ENCODE peak calls at places on chromosome 12, in nine cellular contexts. E is tibial nerve, I is fibroblast of the aortic adventitia, D is endothelial cell, B is left lung, S is foreskin keratinocyte, U is heart left ventricle, L is fibroblast of villous mesenchyme, M is type B pancreatic cell. K is an unnamed sample.

GRCh38 chr12:94326727-94327126 is 132.9 kb downstream of the CEP83 start:
- DNase-seq in E (no peak), I (peak; percentile 76), D (no peak), B (no peak), S (peak; percentile 40), U (no peak), L (peak; percentile 63), M (no peak), K (peak; percentile 95)

GRCh38 chr12:15446798-15447197 is 124.5 kb downstream of the PTPRO start:
- DNase-seq in E (no peak), I (no peak), D (no peak), B (no peak), S (peak; percentile 97), U (no peak), L (no peak), M (no peak), K (no peak)

GRCh38 chr12:107891967-107892366 is 117.5 kb downstream of the ASCL4 start:
- DNase-seq in E (no peak), I (no peak), D (peak; percentile 34), B (no peak), S (no peak), U (no peak), L (peak; percentile 13), M (no peak), K (no peak)

GRCh38 chr12:100572184-100572583 is 1.3 kb upstream of the GAS2L3 start:
- DNase-seq in E (no peak), I (no peak), D (no peak), B (no peak), S (no peak), U (no peak), L (no peak), M (no peak), K (no peak)

GRCh38 chr12:90908465-90908864 is 46.5 kb downstream of the CCER1 start:
- DNase-seq in E (no peak), I (peak; percentile 87), D (no peak), B (no peak), S (no peak), U (no peak), L (peak; percentile 56), M (no peak), K (peak; percentile 69)

GRCh38 chr12:51862947-51863346 is 14.4 kb upstream of the FIGNL2 start:
- DNase-seq in E (no peak), I (no peak), D (no peak), B (no peak), S (no peak), U (no peak), L (no peak), M (no peak), K (no peak)

GRCh38 chr12:59317598-59317997 is 278.2 kb upstream of the SLC16A7 start:
- DNase-seq in E (no peak), I (no peak), D (no peak), B (no peak), S (no peak), U (no peak), L (no peak), M (no peak), K (no peak)

GRCh38 chr12:70217416-70217815 is 25.8 kb upstream of the CNOT2 start:
- DNase-seq in E (no peak), I (no peak), D (no peak), B (no peak), S (no peak), U (no peak), L (no peak), M (no peak), K (no peak)

GRCh38 chr12:24233519-24234246 is 284.2 kb upstream of the SOX5 start:
- DNase-seq in E (no peak), I (peak; percentile 5), D (no peak), B (no peak), S (no peak), U (no peak), L (no peak), M (no peak), K (no peak)

GRCh38 chr12:25557830-25558436 is 4.8 kb upstream of the LMNTD1 start:
- DNase-seq in E (no peak), I (peak; percentile 69), D (peak; percentile 15), B (no peak), S (no peak), U (no peak), L (peak; percentile 64), M (no peak), K (peak; percentile 60)

GRCh38 chr12:98185606-98186005 is 329.8 kb upstream of the TMPO start:
- DNase-seq in E (no peak), I (no peak), D (no peak), B (no peak), S (no peak), U (no peak), L (peak; percentile 34), M (no peak), K (no peak)

GRCh38 chr12:22230280-22230794 is 104.2 kb downstream of the ST8SIA1 start:
- DNase-seq in E (no peak), I (peak; percentile 68), D (no peak), B (no peak), S (no peak), U (no peak), L (peak; percentile 28), M (no peak), K (no peak)

GRCh38 chr12:37546206-37546605 is 770.4 kb upstream of the ALG10B start:
- DNase-seq in E (no peak), I (no peak), D (no peak), B (no peak), S (no peak), U (no peak), L (no peak), M (no peak), K (no peak)

GRCh38 chr12:57487597-57488396 is at the start of gene MARS1:
- DNase-seq in E (peak; percentile 86), I (peak; percentile 97), D (peak; percentile 82), B (peak; percentile 97), S (peak; percentile 91), U (peak; percentile 95), L (peak; percentile 97), M (peak; percentile 90), K (peak; percentile 94)
- TF ChIP-seq CTCF in E (no peak), I (no peak), D (no peak), B (no peak), S (peak; percentile 50), U (no peak), L (no peak), M (no peak), K (no peak)

DNA sequence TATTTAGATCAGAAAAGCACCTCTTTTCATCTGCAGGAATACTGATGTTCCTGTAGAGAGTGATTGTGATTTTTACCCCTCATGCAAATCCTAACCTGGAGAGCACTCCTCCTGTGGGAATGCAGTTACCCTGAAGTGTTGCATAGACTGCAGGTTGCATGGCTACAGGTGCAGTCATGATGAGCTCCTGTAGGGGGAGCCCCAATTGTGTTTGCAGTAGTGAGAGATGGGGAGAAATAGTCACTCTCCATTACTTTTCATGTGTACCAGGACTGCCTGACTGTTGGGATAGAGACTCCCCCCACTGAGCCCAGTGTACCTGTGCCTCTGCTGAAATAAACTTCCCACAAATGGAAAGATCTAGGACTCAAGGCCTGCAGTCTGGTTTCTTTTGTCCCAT is 1086.5 kb downstream of the SLC6A15 start:
- DNase-seq in E (no peak), I (peak; percentile 18), D (peak; percentile 71), B (no peak), S (no peak), U (no peak), L (peak; percentile 28), M (no peak), K (peak; percentile 50)
- TF ChIP-seq CTCF in E (peak; percentile 22), I (peak; percentile 53), D (peak; percentile 78), B (peak; percentile 48), S (peak; percentile 78), U (no peak), L (peak; percentile 69), M (peak; percentile 71), K (peak; percentile 85)

DNA sequence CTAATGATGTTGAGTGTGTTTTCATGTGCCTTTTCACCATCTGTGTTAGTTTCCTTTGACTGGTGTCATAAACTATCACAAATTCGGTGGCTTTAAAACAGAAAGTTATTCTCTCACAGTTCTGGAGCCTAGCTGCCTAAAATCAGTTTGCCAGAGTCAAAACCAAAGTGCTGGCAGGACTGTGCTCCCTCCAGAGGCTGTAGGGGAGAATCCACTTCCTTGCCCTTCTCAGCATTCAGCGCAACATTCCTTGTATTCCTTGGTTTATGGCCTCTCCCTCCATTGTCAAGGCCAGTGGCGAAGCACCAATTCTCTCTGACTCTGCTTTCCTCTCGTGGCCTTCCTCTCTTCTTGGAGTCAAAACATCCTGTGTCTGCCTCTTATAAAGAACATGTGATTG is 174.2 kb upstream of the PDE3A start:
- DNase-seq in E (no peak), I (peak; percentile 42), D (peak; percentile 22), B (no peak), S (no peak), U (no peak), L (peak; percentile 52), M (no peak), K (no peak)
- TF ChIP-seq CTCF in E (no peak), I (peak; percentile 51), D (no peak), B (no peak), S (no peak), U (peak; percentile 35), L (peak; percentile 58), M (peak; percentile 46), K (no peak)

DNA sequence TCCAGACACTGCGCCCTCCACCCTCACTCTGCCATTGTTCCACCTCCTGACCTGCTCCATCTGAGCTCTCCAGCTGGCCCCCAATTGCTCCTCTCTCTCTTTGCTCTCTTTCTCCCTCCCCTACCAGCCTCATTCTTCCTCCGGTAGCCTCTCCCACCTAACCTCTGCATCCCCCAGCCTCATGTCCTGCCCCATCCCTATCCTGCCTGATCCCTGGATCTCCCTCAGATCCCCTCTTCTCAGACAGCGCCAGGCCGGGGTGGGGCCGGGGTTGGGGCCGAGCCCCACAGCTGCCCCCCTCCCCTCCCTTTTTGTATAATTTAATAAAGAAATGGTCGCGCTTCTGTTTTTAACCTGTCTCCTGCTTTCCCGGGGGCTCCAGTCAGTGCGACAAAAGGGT is 1.7 kb upstream of the LAG3 start:
- DNase-seq in E (no peak), I (no peak), D (no peak), B (no peak), S (no peak), U (no peak), L (no peak), M (no peak), K (no peak)
- TF ChIP-seq CTCF in E (no peak), I (no peak), D (no peak), B (no peak), S (no peak), U (no peak), L (no peak), M (no peak), K (no peak)

K was measured in HFFc6.